ENCODE peak calls at places on chromosomes 5 and 9, in six cellular contexts. N is heart right ventricle, E is kidney epithelial cell, H is brain microvascular endothelial cell, Q is HCT116, I is RWPE1. V is an unnamed sample.

GRCh38 chr9:107639426-107639825 is 149.9 kb upstream of the KLF4 start:
- DNase-seq in N (no peak), E (no peak), H (no peak), Q (no peak), I (no peak), V (no peak)

GRCh38 chr9:110900451-110900850 is 137.8 kb downstream of the LPAR1 start:
- DNase-seq in N (no peak), E (no peak), H (no peak), Q (no peak), I (no peak), V (no peak)

GRCh38 chr9:35954942-35955546 is 2.9 kb downstream of the OR2S2 start:
- DNase-seq in N (peak; percentile 54), E (peak; percentile 65), H (peak; percentile 79), Q (peak; percentile 67), I (peak; percentile 66), V (peak; percentile 64)

GRCh38 chr5:105963856-105964255 is 1706.9 kb downstream of the EFNA5 start:
- DNase-seq in N (no peak), E (no peak), H (no peak), Q (no peak), I (no peak), V (no peak)

GRCh38 chr9:87270241-87271234 is 227.1 kb upstream of the DAPK1 start:
- DNase-seq in N (peak; percentile 52), E (no peak), H (peak; percentile 72), Q (no peak), I (no peak), V (peak; percentile 68)

GRCh38 chr9:38079410-38080105 is 10.5 kb upstream of the SHB start:
- DNase-seq in N (no peak), E (no peak), H (no peak), Q (no peak), I (no peak), V (no peak)

GRCh38 chr9:129709471-129710460 is 43.1 kb downstream of the PTGES start:
- DNase-seq in N (no peak), E (peak; percentile 45), H (no peak), Q (no peak), I (no peak), V (no peak)

GRCh38 chr5:41414598-41414997 is 95.8 kb downstream of the PLCXD3 start:
- DNase-seq in N (no peak), E (peak; percentile 66), H (peak; percentile 76), Q (peak; percentile 67), I (peak; percentile 71), V (peak; percentile 70)

GRCh38 chr9:133658442-133659431 is 22.6 kb downstream of the DBH start:
- DNase-seq in N (peak; percentile 21), E (no peak), H (peak; percentile 11), Q (peak; percentile 15), I (peak; percentile 82), V (no peak)

GRCh38 chr5:14142202-14142855 is 813 bp upstream of the TRIO start:
- DNase-seq in N (no peak), E (no peak), H (no peak), Q (no peak), I (no peak), V (no peak)

GRCh38 chr5:132090107-132090506 is 16.5 kb downstream of the CSF2 start:
- DNase-seq in N (no peak), E (peak; percentile 88), H (peak; percentile 76), Q (peak; percentile 44), I (peak; percentile 91), V (peak; percentile 35)

GRCh38 chr9:116992870-116993269 is 305.8 kb downstream of the TRIM32 start:
- DNase-seq in N (no peak), E (no peak), H (no peak), Q (no peak), I (no peak), V (no peak)

GRCh38 chr9:98254236-98255063 is 999 bp downstream of the TBC1D2 start:
- DNase-seq in N (no peak), E (no peak), H (no peak), Q (no peak), I (peak; percentile 51), V (no peak)

GRCh38 chr9:36899406-36899805 is 134.7 kb downstream of the PAX5 start:
- DNase-seq in N (no peak), E (no peak), H (no peak), Q (no peak), I (no peak), V (no peak)

GRCh38 chr9:109893222-109893621 is 113.2 kb downstream of the PALM2AKAP2 start:
- DNase-seq in N (no peak), E (no peak), H (peak; percentile 50), Q (no peak), I (no peak), V (no peak)

GRCh38 chr5:172768573-172769323 is 2.2 kb downstream of the DUSP1 start:
- DNase-seq in N (no peak), E (no peak), H (peak; percentile 65), Q (no peak), I (no peak), V (peak; percentile 41)

GRCh38 chr9:117063721-117064471 is 351.0 kb downstream of the ASTN2 start:
- DNase-seq in N (no peak), E (no peak), H (no peak), Q (no peak), I (no peak), V (no peak)

GRCh38 chr5:112083623-112084022 is 326.6 kb upstream of the NREP start:
- DNase-seq in N (no peak), E (no peak), H (no peak), Q (no peak), I (no peak), V (no peak)

GRCh38 chr9:5783982-5784381 is 48.9 kb downstream of the ERMP1 start:
- DNase-seq in N (no peak), E (no peak), H (peak; percentile 11), Q (no peak), I (no peak), V (no peak)

GRCh38 chr9:16136961-16137360 is 584.1 kb downstream of the CCDC171 start:
- DNase-seq in N (peak; percentile 43), E (no peak), H (peak; percentile 78), Q (no peak), I (no peak), V (peak; percentile 32)

GRCh38 chr5:138601444-138601843 is 26.2 kb upstream of the HSPA9 start:
- DNase-seq in N (no peak), E (peak; percentile 49), H (peak; percentile 65), Q (no peak), I (no peak), V (peak; percentile 67)

DNA sequence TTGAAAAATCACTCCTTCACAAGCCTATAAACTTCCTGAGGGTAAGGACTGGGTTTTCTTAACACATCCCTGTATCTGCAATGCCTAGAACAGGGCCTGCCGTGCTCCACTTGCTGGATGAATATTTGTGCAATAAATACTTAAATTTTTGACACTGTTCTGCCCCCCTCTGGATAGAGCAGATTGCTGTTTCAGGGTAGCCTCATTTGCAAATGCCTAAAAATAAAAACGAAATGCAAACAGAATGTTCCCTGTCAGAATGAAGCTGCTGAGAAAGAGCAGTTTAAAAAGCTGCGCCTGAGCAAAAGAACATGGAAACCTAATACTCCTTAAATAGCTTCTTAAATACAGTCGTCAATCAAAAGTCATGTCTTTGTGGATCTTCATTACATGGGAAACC is 385.3 kb downstream of the PRELID2 start:
- DNase-seq in N (no peak), E (no peak), H (no peak), Q (no peak), I (no peak), V (no peak)
- TF ChIP-seq CTCF in N (no peak), E (no peak), H (no peak), Q (no peak), I (no peak), V (peak; percentile 7)

GRCh38 chr9:70425192-70425591 is 10.7 kb upstream of the KLF9 start:
- DNase-seq in N (no peak), E (no peak), H (no peak), Q (no peak), I (no peak), V (no peak)

GRCh38 chr9:70429899-70430298 is 15.4 kb upstream of the KLF9 start:
- DNase-seq in N (no peak), E (no peak), H (no peak), Q (no peak), I (no peak), V (no peak)

GRCh38 chr9:70422371-70423043 is 8.1 kb upstream of the KLF9 start:
- DNase-seq in N (no peak), E (no peak), H (no peak), Q (no peak), I (no peak), V (no peak)

GRCh38 chr9:70428781-70429180 is 14.3 kb upstream of the KLF9 start:
- DNase-seq in N (no peak), E (no peak), H (no peak), Q (no peak), I (no peak), V (no peak)

GRCh38 chr9:70427161-70427945 is 12.9 kb upstream of the KLF9 start:
- DNase-seq in N (no peak), E (no peak), H (no peak), Q (no peak), I (no peak), V (no peak)
- TF ChIP-seq CTCF in N (no peak), E (no peak), H (peak; percentile 13), Q (no peak), I (no peak), V (no peak)

DNA sequence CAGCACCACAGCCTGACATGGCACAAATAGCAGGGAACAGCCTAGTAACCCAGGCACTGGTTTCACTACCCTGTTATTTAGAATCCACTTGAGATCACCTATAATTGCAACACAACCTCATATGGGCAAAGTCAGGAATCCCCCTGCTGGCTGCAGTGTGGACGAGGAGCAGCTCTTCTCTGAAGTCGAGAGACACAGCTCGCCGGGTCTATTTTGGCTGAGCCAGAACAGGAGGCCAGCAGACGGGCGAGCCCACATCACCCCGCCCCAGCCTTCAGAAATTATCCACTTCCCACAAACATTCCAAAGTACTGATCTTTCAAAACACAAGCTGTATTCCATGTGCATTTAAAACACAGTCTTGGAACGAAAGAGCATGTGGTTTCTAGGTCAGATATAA is 179.0 kb downstream of the ROR2 start:
- DNase-seq in N (no peak), E (no peak), H (peak; percentile 92), Q (no peak), I (peak; percentile 55), V (peak; percentile 87)
- TF ChIP-seq CTCF in N (peak; percentile 13), E (peak; percentile 40), H (peak; percentile 78), Q (no peak), I (peak; percentile 34), V (peak; percentile 70)

GRCh38 chr5:38670066-38670465 is 113.6 kb upstream of the LIFR start:
- DNase-seq in N (no peak), E (no peak), H (no peak), Q (no peak), I (no peak), V (no peak)

GRCh38 chr5:38670878-38671277 is 114.4 kb upstream of the LIFR start:
- DNase-seq in N (no peak), E (no peak), H (no peak), Q (no peak), I (no peak), V (no peak)

GRCh38 chr5:38675443-38675842 is 119.0 kb upstream of the LIFR start:
- DNase-seq in N (no peak), E (no peak), H (no peak), Q (no peak), I (no peak), V (no peak)

GRCh38 chr5:38672059-38672791 is 115.8 kb upstream of the LIFR start:
- DNase-seq in N (no peak), E (no peak), H (peak; percentile 86), Q (no peak), I (peak; percentile 30), V (no peak)

DNA sequence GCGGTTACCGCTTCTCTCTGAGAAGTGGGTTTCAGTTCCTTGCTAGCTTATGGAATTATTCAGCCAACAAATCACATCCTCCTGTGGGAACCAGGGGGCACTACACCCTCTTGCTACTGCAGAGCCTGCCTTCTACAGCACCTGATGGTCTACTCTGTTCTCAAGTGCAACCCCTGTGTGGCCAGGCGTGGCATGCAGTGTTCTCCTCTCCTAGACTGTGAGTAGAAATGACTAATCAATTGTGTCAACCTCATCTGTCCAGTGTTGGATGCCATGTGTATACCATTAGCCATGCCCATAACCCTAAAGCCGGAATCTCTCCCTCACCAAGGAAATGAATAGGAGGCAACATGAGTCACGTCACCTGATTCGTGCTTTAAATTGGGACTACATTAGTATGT is 117.2 kb upstream of the LIFR start:
- DNase-seq in N (no peak), E (no peak), H (no peak), Q (peak; percentile 6), I (no peak), V (no peak)
- TF ChIP-seq CTCF in N (no peak), E (no peak), H (peak; percentile 39), Q (peak; percentile 44), I (no peak), V (no peak)